ENCODE peak calls at places on chromosomes 13 and 19, in ten cellular contexts. V, T, U, W, D, K, G, L, F and Q are unnamed samples. For H3K4me1, the result is how much of the 10 kb centered on the place peaks cover.

GRCh38 chr19:572891-573825 is 762 bp downstream of the BSG start:
- DNase-seq in V (peak), U (no peak), D (peak), K (peak), G (peak), L (peak), F (peak), W (no peak), T (peak), Q (peak)

GRCh38 chr19:23384858-23385257 is 10.4 kb downstream of the ZNF91 start:
- DNase-seq in W (no peak), T (no peak), L (no peak), D (no peak), G (no peak), V (no peak), K (no peak), U (no peak), F (no peak), Q (no peak)

GRCh38 chr13:114020750-114021463 is 47.0 kb upstream of the C13orf46 start:
- DNase-seq in U (no peak), V (no peak), W (no peak), D (no peak), G (no peak), F (no peak), K (no peak), L (no peak), T (no peak), Q (no peak)

GRCh38 chr13:79482271-79482970 is 1.5 kb downstream of the NDFIP2 start:
- DNase-seq in G (peak), V (no peak), L (no peak), K (no peak), F (peak), U (no peak), D (no peak), T (no peak), W (no peak), Q (no peak)

GRCh38 chr13:45932172-45932571 is 80.6 kb upstream of the SIAH3 start:
- DNase-seq in F (no peak), V (no peak), D (no peak), K (no peak), L (no peak), U (no peak), W (no peak), G (no peak), T (no peak), Q (no peak)

GRCh38 chr19:38869160-38869835 is 8.8 kb downstream of the RINL start:
- DNase-seq in D (no peak), G (no peak), U (no peak), F (no peak), W (no peak), T (peak), K (no peak), V (no peak), L (no peak), Q (no peak)

GRCh38 chr19:30036154-30037129 is 94.4 kb downstream of the URI1 start:
- DNase-seq in F (no peak), K (no peak), V (no peak), W (no peak), T (no peak), D (no peak), L (peak), U (no peak), G (peak), Q (no peak)

GRCh38 chr13:39317284-39317683 is 279.0 kb downstream of the NHLRC3 start:
- DNase-seq in U (no peak), V (peak), G (peak), K (peak), D (no peak), L (peak), F (no peak), T (no peak), W (no peak), Q (no peak)

GRCh38 chr13:42968906-42969305 is 23.1 kb downstream of the EPSTI1 start:
- DNase-seq in F (peak), V (no peak), K (no peak), U (no peak), W (no peak), G (no peak), T (peak), D (no peak), L (no peak), Q (no peak)

GRCh38 chr13:100115693-100116254 is 26.9 kb downstream of the PCCA start:
- DNase-seq in L (no peak), D (no peak), K (no peak), T (no peak), G (no peak), V (no peak), W (no peak), U (no peak), F (no peak), Q (no peak)

GRCh38 chr13:22316494-22317025 is 645.7 kb downstream of the FGF9 start:
- DNase-seq in L (no peak), U (no peak), K (no peak), F (no peak), D (no peak), V (no peak), W (no peak), T (peak), G (no peak), Q (no peak)

GRCh38 chr19:56566904-56567273 is 379 bp upstream of the ZNF470 start:
- DNase-seq in G (no peak), L (no peak), D (no peak), U (no peak), T (peak), F (peak), V (peak), K (peak), W (no peak), Q (no peak)

GRCh38 chr19:32550666-32551065 is 30.3 kb upstream of the PDCD5 start:
- DNase-seq in W (no peak), L (no peak), U (no peak), T (no peak), G (no peak), F (no peak), K (no peak), D (no peak), V (no peak), Q (no peak)

GRCh38 chr19:55156202-55157063 is 1.1 kb downstream of the TNNI3 start:
- DNase-seq in D (peak), L (peak), U (no peak), W (no peak), T (peak), K (peak), F (peak), G (peak), V (peak), Q (no peak)

GRCh38 chr19:17302391-17303166 is 646 bp downstream of the ABHD8 start:
- DNase-seq in W (no peak), U (no peak), T (no peak), K (no peak), F (no peak), G (no peak), D (peak), L (no peak), V (no peak), Q (no peak)

GRCh38 chr13:106314417-106314816 is 221.0 kb downstream of the EFNB2 start:
- DNase-seq in W (no peak), F (no peak), D (no peak), G (no peak), K (no peak), V (no peak), U (no peak), T (no peak), L (no peak), Q (no peak)

GRCh38 chr13:26999499-26999898 is 172.1 kb downstream of the USP12 start:
- DNase-seq in U (no peak), T (no peak), D (no peak), L (no peak), G (no peak), K (no peak), F (no peak), W (no peak), V (no peak), Q (peak)

GRCh38 chr19:51480590-51480989 is 2.3 kb downstream of the CEACAM18 start:
- DNase-seq in U (no peak), T (no peak), V (no peak), D (peak), L (no peak), G (no peak), W (no peak), F (peak), K (no peak), Q (no peak)

GRCh38 chr13:20721454-20722357 is 18.2 kb downstream of the IL17D start:
- DNase-seq in G (peak), F (peak), T (peak), L (peak), V (peak), D (peak), U (no peak), K (peak), W (no peak), Q (peak)

GRCh38 chr19:33302175-33302973 is at the start of gene CEBPA:
- DNase-seq in F (peak), U (no peak), K (peak), G (peak), W (peak), L (peak), D (peak), T (peak), V (peak), Q (peak)

GRCh38 chr13:89029062-89029461 is 1357.9 kb downstream of the SLITRK5 start:
- DNase-seq in K (no peak), U (no peak), F (no peak), G (no peak), W (no peak), V (no peak), D (no peak), T (no peak), L (no peak), Q (no peak)

GRCh38 chr19:46173886-46174475 is 25.9 kb downstream of the IGFL2 start:
- DNase-seq in G (no peak), L (no peak), F (no peak), W (no peak), T (no peak), U (no peak), V (no peak), D (no peak), K (no peak), Q (no peak)

GRCh38 chr19:39927524-39928356 is 6.7 kb downstream of the FCGBP start:
- DNase-seq in F (no peak), U (no peak), L (no peak), V (no peak), K (no peak), T (peak), D (no peak), G (no peak), W (no peak), Q (no peak)

GRCh38 chr13:39105110-39105509 is 66.9 kb downstream of the NHLRC3 start:
- DNase-seq in U (no peak), D (no peak), K (no peak), T (peak), G (no peak), V (peak), L (peak), F (no peak), W (no peak), Q (no peak)

GRCh38 chr19:41298327-41298964 is 11.5 kb upstream of the CCDC97 start:
- DNase-seq in G (peak), U (no peak), F (peak), V (peak), W (peak), K (peak), D (no peak), T (peak), L (peak), Q (no peak)

GRCh38 chr19:2243274-2244121 is 5.6 kb upstream of the AMH start:
- DNase-seq in D (no peak), V (no peak), K (no peak), F (peak), T (no peak), L (no peak), G (no peak), W (no peak), U (no peak), Q (no peak)

GRCh38 chr19:3618144-3618810 is 8.3 kb downstream of the CACTIN start:
- DNase-seq in G (peak), W (peak), F (peak), U (no peak), T (peak), K (peak), D (peak), V (peak), L (no peak), Q (peak)

GRCh38 chr19:13579388-13580060 is 73.2 kb upstream of the CACNA1A start:
- DNase-seq in W (no peak), K (no peak), G (peak), F (no peak), L (no peak), T (no peak), V (no peak), D (no peak), U (no peak), Q (no peak)

GRCh38 chr13:113607056-113607455 is 22.5 kb downstream of the TFDP1 start:
- DNase-seq in U (no peak), K (no peak), D (no peak), W (no peak), V (no peak), L (no peak), T (no peak), G (no peak), F (no peak), Q (no peak)

GRCh38 chr19:9811139-9811538 is 7.7 kb downstream of the FBXL12 start:
- DNase-seq in K (no peak), U (no peak), L (no peak), V (no peak), T (no peak), G (no peak), W (no peak), F (no peak), D (no peak), Q (no peak)

GRCh38 chr13:31890946-31891345 is 140.6 kb upstream of the FRY start:
- DNase-seq in V (no peak), T (no peak), D (no peak), U (no peak), W (no peak), G (no peak), K (no peak), F (no peak), L (no peak), Q (no peak)

GRCh38 chr19:8209965-8210659 is 942 bp downstream of the CERS4 start:
- DNase-seq in W (no peak), L (no peak), V (no peak), U (no peak), D (no peak), G (no peak), F (no peak), T (no peak), K (no peak), Q (no peak)

GRCh38 chr19:7692417-7693088 is 9.4 kb downstream of the FCER2 start:
- DNase-seq in T (no peak), W (no peak), K (no peak), V (no peak), U (no peak), L (no peak), G (no peak), F (no peak), D (no peak), Q (no peak)

GRCh38 chr13:73177017-73177416 is 118.2 kb downstream of the KLF5 start:
- DNase-seq in W (no peak), K (no peak), U (no peak), V (no peak), G (no peak), F (no peak), L (peak), D (no peak), T (no peak), Q (no peak)

GRCh38 chr13:42946927-42947326 is 45.1 kb downstream of the EPSTI1 start:
- DNase-seq in K (no peak), G (peak), W (no peak), F (no peak), L (no peak), U (no peak), V (peak), D (no peak), T (no peak), Q (no peak)

GRCh38 chr13:29920018-29920643 is 69.7 kb upstream of the UBL3 start:
- DNase-seq in G (no peak), U (no peak), V (no peak), T (no peak), F (no peak), K (no peak), W (no peak), D (no peak), L (no peak), Q (peak)
- H3K4me1 ChIP-seq in G (under half), U (under half), V (under half), T (under half), F (under half), K (under half), W (under half), D (under half), L (under half), Q (under half)

GRCh38 chr13:102651892-102652291 is 43.0 kb downstream of the METTL21C start:
- DNase-seq in U (no peak), T (no peak), K (no peak), L (no peak), D (no peak), W (no peak), F (peak), V (peak), G (peak), Q (no peak)

GRCh38 chr13:102658678-102659077 is 36.2 kb downstream of the METTL21C start:
- DNase-seq in F (no peak), G (no peak), L (no peak), W (no peak), V (peak), U (no peak), T (no peak), D (no peak), K (no peak), Q (no peak)

GRCh38 chr13:102659168-102659713 is 35.6 kb downstream of the METTL21C start:
- DNase-seq in F (no peak), T (no peak), W (no peak), D (no peak), U (no peak), G (no peak), V (no peak), K (no peak), L (no peak), Q (no peak)

GRCh38 chr13:102654786-102655185 is 40.1 kb downstream of the METTL21C start:
- DNase-seq in F (no peak), W (no peak), K (no peak), U (no peak), T (no peak), G (no peak), D (peak), L (no peak), V (no peak), Q (no peak)

GRCh38 chr13:102657630-102658029 is 37.2 kb downstream of the METTL21C start:
- DNase-seq in K (no peak), L (no peak), T (no peak), F (no peak), D (no peak), W (no peak), G (no peak), U (no peak), V (no peak), Q (no peak)
- TF ChIP-seq CTCF in K (peak), L (peak), T (no peak), F (no peak), D (peak), W (no peak), G (peak), U (no peak), V (no peak), Q (no peak)

GRCh38 chr19:44745386-44745831 is 3.1 kb upstream of the BCL3 start:
- DNase-seq in U (no peak), L (peak), K (peak), G (peak), V (peak), T (peak), F (peak), W (peak), D (peak), Q (no peak)

GRCh38 chr19:44746946-44747738 is 1.4 kb upstream of the BCL3 start:
- DNase-seq in T (peak), K (peak), U (peak), L (peak), V (peak), F (peak), G (peak), W (peak), D (peak), Q (peak)

GRCh38 chr19:44747739-44748425 is 626 bp upstream of the BCL3 start:
- DNase-seq in K (peak), D (peak), U (no peak), G (peak), V (peak), F (peak), W (no peak), T (peak), L (peak), Q (peak)

GRCh38 chr19:44745887-44746600 is 2.5 kb upstream of the BCL3 start:
- DNase-seq in W (no peak), F (no peak), K (no peak), U (no peak), G (no peak), L (no peak), V (no peak), D (no peak), T (peak), Q (no peak)

DNA sequence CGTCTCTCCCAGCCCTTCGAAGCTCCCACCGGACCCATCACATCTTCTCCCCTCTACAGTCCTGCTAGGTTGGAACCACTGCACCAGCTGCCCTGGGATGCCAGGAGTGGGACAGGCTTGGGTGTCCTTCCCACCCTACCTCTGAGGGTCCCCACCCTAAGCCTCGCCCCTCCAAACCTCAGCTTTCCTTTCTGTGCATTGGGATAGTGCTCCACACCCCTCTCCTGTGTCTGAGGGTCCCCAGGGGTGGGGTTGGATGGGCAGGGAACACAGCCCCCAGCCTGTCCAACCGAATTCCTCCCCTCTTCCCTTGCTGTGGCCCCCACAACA is 1.9 kb upstream of the BCL3 start:
- DNase-seq in U (no peak), F (no peak), K (no peak), V (no peak), L (no peak), G (no peak), D (no peak), W (no peak), T (peak), Q (no peak)
- H3K4me1 ChIP-seq in U (half or more), F (under half), K (half or more), V (under half), L (under half), G (under half), D (under half), W (half or more), T (under half), Q (under half)

GRCh38 chr13:52646967-52647366 is 4.7 kb downstream of the HNRNPA1L2 start:
- DNase-seq in W (no peak), L (no peak), T (no peak), F (no peak), D (no peak), G (no peak), V (no peak), U (no peak), K (no peak), Q (no peak)

GRCh38 chr13:52650731-52651130 is 1.9 kb upstream of the SUGT1 start:
- DNase-seq in T (no peak), V (no peak), U (no peak), K (no peak), L (no peak), G (no peak), W (no peak), D (peak), F (no peak), Q (no peak)

GRCh38 chr13:52652170-52652979 is at the start of gene SUGT1:
- DNase-seq in G (peak), F (peak), K (peak), W (peak), L (peak), V (peak), T (peak), U (peak), D (peak), Q (peak)

GRCh38 chr13:52651880-52652169 is 811 bp upstream of the SUGT1 start:
- DNase-seq in D (no peak), U (no peak), K (no peak), W (no peak), L (no peak), F (no peak), T (no peak), V (no peak), G (no peak), Q (no peak)

GRCh38 chr13:52652980-52653303 is 306 bp downstream of the SUGT1 start:
- DNase-seq in K (no peak), G (no peak), V (no peak), T (no peak), L (no peak), F (no peak), U (no peak), D (no peak), W (no peak), Q (no peak)
- TF ChIP-seq CTCF in K (peak), G (no peak), V (no peak), T (peak), L (no peak), F (no peak), U (no peak), D (peak), W (peak), Q (no peak)

DNA sequence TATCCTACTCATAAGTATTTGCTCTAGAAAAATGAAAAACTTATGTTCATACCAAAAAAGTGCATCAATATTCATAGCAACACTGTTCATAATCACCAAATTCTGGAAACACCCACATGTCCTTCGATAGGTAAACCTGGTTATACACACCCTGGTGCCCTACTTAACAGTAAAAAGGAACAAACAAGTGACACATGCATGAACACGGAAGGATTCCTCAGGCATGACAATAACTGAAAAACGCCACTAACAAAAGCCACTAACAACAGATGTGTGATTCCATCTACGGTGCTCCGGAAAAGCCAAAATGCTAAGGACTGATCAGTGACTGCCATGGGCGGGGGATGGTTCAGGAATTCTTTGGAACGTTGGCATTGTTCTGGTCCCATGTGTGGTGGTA is 65.5 kb downstream of the STK24 start:
- DNase-seq in K (no peak), V (no peak), T (no peak), D (no peak), G (no peak), U (no peak), W (no peak), L (no peak), F (no peak), Q (no peak)
- H3K4me1 ChIP-seq in K (half or more), V (under half), T (under half), D (under half), G (under half), U (under half), W (under half), L (under half), F (under half), Q (under half)